ENCODE peak calls at places on chromosome 6, in eight cellular contexts. O is ACHN, E is epithelial cell of esophagus, F is sigmoid colon, N is neural crest cell, V is NCI-H69, A is ureter, G is EL. R is an unnamed sample.

GRCh38 chr6:2101213-2101612 is 144.2 kb downstream of the GMDS start:
- DNase-seq in O (no peak), E (no peak), F (no peak), N (no peak), V (no peak), A (no peak), G (peak; percentile 9), R (no peak)

GRCh38 chr6:170172825-170173231 is 118.0 kb downstream of the DLL1 start:
- DNase-seq in O (no peak), E (no peak), F (peak; percentile 39), N (no peak), V (no peak), A (peak; percentile 36), G (no peak), R (no peak)

GRCh38 chr6:134678436-134678889 is 271.4 kb downstream of the ALDH8A1 start:
- DNase-seq in O (no peak), E (no peak), F (no peak), N (no peak), V (peak; percentile 90), A (no peak), G (peak; percentile 44), R (no peak)

GRCh38 chr6:37936909-37937308 is 117.4 kb downstream of the ZFAND3 start:
- DNase-seq in O (no peak), E (no peak), F (no peak), N (no peak), V (no peak), A (no peak), G (no peak), R (peak; percentile 22)

GRCh38 chr6:131954099-131954774 is 3.1 kb upstream of the CCN2 start:
- DNase-seq in O (peak; percentile 10), E (peak; percentile 22), F (no peak), N (no peak), V (no peak), A (no peak), G (peak; percentile 60), R (no peak)

GRCh38 chr6:139230421-139230840 is 61.4 kb downstream of the TXLNB start:
- DNase-seq in O (no peak), E (peak; percentile 60), F (peak; percentile 71), N (no peak), V (peak; percentile 98), A (no peak), G (peak; percentile 9), R (no peak)

GRCh38 chr6:151493495-151494234 is at the start of gene CCDC170:
- DNase-seq in O (peak; percentile 51), E (no peak), F (no peak), N (peak; percentile 40), V (peak; percentile 64), A (peak; percentile 54), G (peak; percentile 33), R (no peak)

GRCh38 chr6:168060521-168060931 is 18.5 kb downstream of the FRMD1 start:
- DNase-seq in O (peak; percentile 51), E (no peak), F (no peak), N (peak; percentile 48), V (peak; percentile 38), A (peak; percentile 83), G (peak; percentile 60), R (no peak)

GRCh38 chr6:20092071-20092566 is 120.2 kb downstream of the MBOAT1 start:
- DNase-seq in O (peak; percentile 53), E (peak; percentile 66), F (no peak), N (no peak), V (peak; percentile 89), A (no peak), G (peak; percentile 49), R (no peak)

GRCh38 chr6:5712349-5713215 is 294.1 kb downstream of the NRN1 start:
- DNase-seq in O (no peak), E (no peak), F (no peak), N (no peak), V (no peak), A (no peak), G (no peak), R (no peak)

GRCh38 chr6:17584241-17584803 is 15.8 kb upstream of the FAM8A1 start:
- DNase-seq in O (peak; percentile 68), E (peak; percentile 75), F (peak; percentile 79), N (peak; percentile 23), V (peak; percentile 84), A (peak; percentile 53), G (peak; percentile 85), R (peak; percentile 59)

GRCh38 chr6:44416103-44416502 is 28.6 kb downstream of the CDC5L start:
- DNase-seq in O (peak; percentile 18), E (peak; percentile 11), F (no peak), N (no peak), V (no peak), A (no peak), G (peak; percentile 59), R (no peak)

GRCh38 chr6:150775400-150775799 is 90.1 kb upstream of the MTHFD1L start:
- DNase-seq in O (no peak), E (no peak), F (no peak), N (no peak), V (no peak), A (no peak), G (no peak), R (no peak)

GRCh38 chr6:6891074-6891754 is 216.5 kb upstream of the RREB1 start:
- DNase-seq in O (no peak), E (no peak), F (no peak), N (no peak), V (peak; percentile 58), A (no peak), G (no peak), R (no peak)

GRCh38 chr6:165876568-165876967 is 213.5 kb upstream of the PDE10A start:
- DNase-seq in O (no peak), E (no peak), F (peak; percentile 95), N (no peak), V (no peak), A (no peak), G (no peak), R (no peak)

GRCh38 chr6:149043476-149044130 is 273.9 kb upstream of the TAB2 start:
- DNase-seq in O (peak; percentile 25), E (no peak), F (no peak), N (peak; percentile 23), V (peak; percentile 58), A (no peak), G (peak; percentile 19), R (no peak)

GRCh38 chr6:32045811-32046449 is 7.7 kb downstream of the CYP21A2 start:
- DNase-seq in O (no peak), E (no peak), F (no peak), N (no peak), V (no peak), A (no peak), G (no peak), R (no peak)

GRCh38 chr6:159431750-159432149 is 261.3 kb downstream of the SOD2 start:
- DNase-seq in O (no peak), E (no peak), F (no peak), N (no peak), V (no peak), A (no peak), G (no peak), R (no peak)

GRCh38 chr6:36443951-36444428 is 1.2 kb downstream of the KCTD20 start:
- DNase-seq in O (peak; percentile 35), E (peak; percentile 32), F (no peak), N (no peak), V (peak; percentile 68), A (no peak), G (peak; percentile 39), R (peak; percentile 26)

GRCh38 chr6:139308284-139308916 is 16.6 kb upstream of the TXLNB start:
- DNase-seq in O (no peak), E (no peak), F (no peak), N (no peak), V (no peak), A (no peak), G (no peak), R (no peak)

GRCh38 chr6:127971945-127972391 is 71.1 kb upstream of the THEMIS start:
- DNase-seq in O (peak; percentile 28), E (peak; percentile 25), F (no peak), N (no peak), V (no peak), A (no peak), G (peak; percentile 91), R (no peak)

GRCh38 chr6:42075159-42075838 is 25.0 kb downstream of the TAF8 start:
- DNase-seq in O (peak; percentile 82), E (peak; percentile 80), F (peak; percentile 86), N (peak; percentile 78), V (peak; percentile 76), A (peak; percentile 89), G (peak; percentile 71), R (peak; percentile 59)

GRCh38 chr6:107740496-107741190 is 83.5 kb downstream of the SCML4 start:
- DNase-seq in O (no peak), E (no peak), F (no peak), N (no peak), V (no peak), A (no peak), G (peak; percentile 9), R (no peak)

GRCh38 chr6:39855356-39855995 is 63.3 kb downstream of the DAAM2 start:
- DNase-seq in O (no peak), E (no peak), F (peak; percentile 30), N (no peak), V (no peak), A (no peak), G (no peak), R (no peak)

R was measured in GM10248.